ENCODE peak calls at places on chromosomes 3 and 15, in eight cellular contexts. One of them, this sample, is unnamed.

GRCh38 chr3:106277731-106278130 is 408.9 kb upstream of the CBLB start:
- DNase-seq in left ventricle myocardium inferior: no peak
- DNase-seq in left lung: no peak
- DNase-seq in cardiac fibroblast: no peak
- DNase-seq in CD14-positive monocyte: no peak
- DNase-seq in cardiac muscle cell: no peak
- DNase-seq in breast epithelium: no peak
- DNase-seq in tibial artery: no peak
- DNase-seq in this sample: no peak

GRCh38 chr3:64344721-64345207 is 119.5 kb upstream of the PRICKLE2 start:
- DNase-seq in left ventricle myocardium inferior: no peak
- DNase-seq in left lung: no peak
- DNase-seq in cardiac fibroblast: peak; percentile 74
- DNase-seq in CD14-positive monocyte: no peak
- DNase-seq in cardiac muscle cell: peak; percentile 24
- DNase-seq in breast epithelium: no peak
- DNase-seq in tibial artery: no peak
- DNase-seq in this sample: no peak

GRCh38 chr3:82474711-82475110 is 713.3 kb upstream of the GBE1 start:
- DNase-seq in left ventricle myocardium inferior: no peak
- DNase-seq in left lung: no peak
- DNase-seq in cardiac fibroblast: no peak
- DNase-seq in CD14-positive monocyte: no peak
- DNase-seq in cardiac muscle cell: no peak
- DNase-seq in breast epithelium: no peak
- DNase-seq in tibial artery: no peak
- DNase-seq in this sample: no peak

GRCh38 chr3:64259646-64260045 is 34.4 kb upstream of the PRICKLE2 start:
- DNase-seq in left ventricle myocardium inferior: no peak
- DNase-seq in left lung: no peak
- DNase-seq in cardiac fibroblast: no peak
- DNase-seq in CD14-positive monocyte: no peak
- DNase-seq in cardiac muscle cell: no peak
- DNase-seq in breast epithelium: no peak
- DNase-seq in tibial artery: no peak
- DNase-seq in this sample: no peak

GRCh38 chr3:139824864-139825263 is 110.1 kb upstream of the CLSTN2 start:
- DNase-seq in left ventricle myocardium inferior: no peak
- DNase-seq in left lung: no peak
- DNase-seq in cardiac fibroblast: no peak
- DNase-seq in CD14-positive monocyte: no peak
- DNase-seq in cardiac muscle cell: no peak
- DNase-seq in breast epithelium: no peak
- DNase-seq in tibial artery: no peak
- DNase-seq in this sample: no peak

GRCh38 chr3:193637831-193638230 is 44.8 kb downstream of the OPA1 start:
- DNase-seq in left ventricle myocardium inferior: no peak
- DNase-seq in left lung: no peak
- DNase-seq in cardiac fibroblast: peak; percentile 8
- DNase-seq in CD14-positive monocyte: no peak
- DNase-seq in cardiac muscle cell: no peak
- DNase-seq in breast epithelium: no peak
- DNase-seq in tibial artery: no peak
- DNase-seq in this sample: no peak

GRCh38 chr3:52998781-52999509 is 46.9 kb downstream of the SFMBT1 start:
- DNase-seq in left ventricle myocardium inferior: no peak
- DNase-seq in left lung: no peak
- DNase-seq in cardiac fibroblast: no peak
- DNase-seq in CD14-positive monocyte: no peak
- DNase-seq in cardiac muscle cell: no peak
- DNase-seq in breast epithelium: no peak
- DNase-seq in tibial artery: no peak
- DNase-seq in this sample: no peak

GRCh38 chr15:69298697-69299441 is at the start of gene PAQR5:
- DNase-seq in left ventricle myocardium inferior: peak; percentile 25
- DNase-seq in left lung: peak; percentile 59
- DNase-seq in cardiac fibroblast: peak; percentile 35
- DNase-seq in CD14-positive monocyte: no peak
- DNase-seq in cardiac muscle cell: peak; percentile 55
- DNase-seq in breast epithelium: no peak
- DNase-seq in tibial artery: no peak
- DNase-seq in this sample: no peak

DNA sequence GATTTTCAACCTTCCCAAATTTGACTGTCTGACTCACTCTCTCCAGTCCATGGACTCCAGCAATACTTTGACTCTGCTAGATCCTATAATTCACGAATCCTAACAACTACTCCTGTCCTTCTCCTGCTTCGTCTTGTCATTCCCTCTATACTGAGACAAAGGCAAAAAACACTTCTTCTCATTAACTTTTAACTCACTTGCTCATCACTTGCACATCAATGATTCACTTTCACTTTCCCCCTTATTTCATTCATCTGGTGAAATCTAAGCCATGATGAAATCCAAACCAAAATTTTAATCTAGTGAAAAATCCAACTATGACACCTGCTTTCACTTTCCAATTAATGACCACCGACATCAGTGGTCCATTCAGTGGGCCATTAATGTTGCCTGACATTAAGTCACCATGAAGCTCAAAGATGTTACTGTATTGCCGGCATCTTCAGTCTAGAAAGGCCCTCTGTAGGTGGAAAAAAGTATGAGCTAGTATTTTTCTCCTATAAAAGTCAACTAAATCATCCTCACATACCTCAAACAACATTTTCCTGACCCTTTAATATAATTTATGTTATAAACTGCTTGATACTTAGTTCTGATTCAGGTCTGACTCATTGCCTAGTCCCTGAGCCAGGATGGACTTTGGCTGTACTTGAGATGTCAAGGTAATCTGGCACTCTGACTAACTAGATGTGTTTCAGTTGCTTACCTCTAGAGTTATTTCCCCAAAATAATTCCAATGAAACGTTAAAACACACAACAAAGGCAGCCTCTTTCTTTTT is 158.6 kb downstream of the CNTN6 start:
- DNase-seq in left ventricle myocardium inferior: no peak
- DNase-seq in left lung: no peak
- DNase-seq in cardiac fibroblast: no peak
- DNase-seq in CD14-positive monocyte: no peak
- DNase-seq in cardiac muscle cell: no peak
- DNase-seq in breast epithelium: no peak
- DNase-seq in tibial artery: no peak
- DNase-seq in this sample: no peak
- TF ChIP-seq CTCF in left ventricle myocardium inferior: no peak
- TF ChIP-seq CTCF in left lung: no peak
- TF ChIP-seq CTCF in cardiac fibroblast: no peak
- TF ChIP-seq CTCF in CD14-positive monocyte: no peak
- TF ChIP-seq CTCF in cardiac muscle cell: no peak
- TF ChIP-seq CTCF in breast epithelium: no peak
- TF ChIP-seq CTCF in tibial artery: no peak
- TF ChIP-seq CTCF in this sample: no peak

GRCh38 chr3:4438296-4438695 is 28.8 kb downstream of the SUMF1 start:
- DNase-seq in left ventricle myocardium inferior: no peak
- DNase-seq in left lung: no peak
- DNase-seq in cardiac fibroblast: no peak
- DNase-seq in CD14-positive monocyte: no peak
- DNase-seq in cardiac muscle cell: no peak
- DNase-seq in breast epithelium: no peak
- DNase-seq in tibial artery: no peak
- DNase-seq in this sample: no peak
- TF ChIP-seq CTCF in left ventricle myocardium inferior: no peak
- TF ChIP-seq CTCF in left lung: no peak
- TF ChIP-seq CTCF in cardiac fibroblast: no peak
- TF ChIP-seq CTCF in CD14-positive monocyte: no peak
- TF ChIP-seq CTCF in cardiac muscle cell: no peak
- TF ChIP-seq CTCF in breast epithelium: no peak
- TF ChIP-seq CTCF in tibial artery: no peak
- TF ChIP-seq CTCF in this sample: no peak

DNA sequence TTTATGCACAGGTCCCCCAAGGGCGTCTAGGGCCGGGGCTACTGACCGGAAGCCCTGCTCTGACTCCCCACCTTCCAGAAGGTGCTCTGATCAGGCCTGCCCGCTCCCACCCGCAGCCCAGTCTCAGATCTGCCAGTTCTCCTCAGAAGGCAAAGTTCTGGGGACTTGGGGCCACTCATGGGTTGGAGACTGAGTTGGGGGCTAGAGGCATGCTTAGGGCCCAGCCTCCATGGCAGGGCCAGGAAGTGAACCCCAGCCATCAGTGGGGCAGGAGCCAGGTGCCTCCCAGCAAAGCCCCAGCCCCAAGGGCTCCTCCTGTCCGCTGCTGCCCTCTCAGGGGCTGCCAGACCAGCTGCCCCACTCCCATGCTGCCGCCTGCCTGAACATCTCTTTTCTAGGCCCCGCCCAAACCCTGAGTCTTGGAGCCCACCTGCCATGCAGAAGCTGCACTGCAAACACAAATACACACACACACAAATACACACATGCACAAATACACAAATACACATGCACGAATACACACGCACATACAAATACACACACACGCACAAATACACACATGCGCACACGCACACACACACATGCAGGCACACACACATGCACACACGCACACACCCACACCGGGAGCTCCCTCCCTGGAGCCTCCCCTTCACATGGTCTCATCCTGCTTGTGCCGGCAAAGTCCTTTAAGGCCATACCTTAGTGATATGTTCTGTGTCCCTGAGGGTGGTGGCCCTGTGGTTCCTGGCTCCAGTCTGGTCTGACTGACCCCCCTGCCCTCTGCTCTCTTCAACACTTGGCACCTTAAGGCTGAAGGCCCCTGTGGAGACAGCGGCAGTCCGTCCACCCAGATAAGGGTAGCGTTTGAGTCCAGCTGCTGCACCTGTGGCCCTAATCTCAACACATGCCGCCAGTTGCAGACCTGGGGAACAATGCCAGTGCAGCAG is 59.2 kb upstream of the KLF13 start:
- DNase-seq in left ventricle myocardium inferior: peak; percentile 11
- DNase-seq in left lung: peak; percentile 25
- DNase-seq in cardiac fibroblast: no peak
- DNase-seq in CD14-positive monocyte: peak; percentile 37
- DNase-seq in cardiac muscle cell: no peak
- DNase-seq in breast epithelium: peak; percentile 5
- DNase-seq in tibial artery: peak; percentile 8
- DNase-seq in this sample: peak; percentile 20
- TF ChIP-seq CTCF in left ventricle myocardium inferior: no peak
- TF ChIP-seq CTCF in left lung: no peak
- TF ChIP-seq CTCF in cardiac fibroblast: no peak
- TF ChIP-seq CTCF in CD14-positive monocyte: no peak
- TF ChIP-seq CTCF in cardiac muscle cell: no peak
- TF ChIP-seq CTCF in breast epithelium: no peak
- TF ChIP-seq CTCF in tibial artery: no peak
- TF ChIP-seq CTCF in this sample: no peak

DNA sequence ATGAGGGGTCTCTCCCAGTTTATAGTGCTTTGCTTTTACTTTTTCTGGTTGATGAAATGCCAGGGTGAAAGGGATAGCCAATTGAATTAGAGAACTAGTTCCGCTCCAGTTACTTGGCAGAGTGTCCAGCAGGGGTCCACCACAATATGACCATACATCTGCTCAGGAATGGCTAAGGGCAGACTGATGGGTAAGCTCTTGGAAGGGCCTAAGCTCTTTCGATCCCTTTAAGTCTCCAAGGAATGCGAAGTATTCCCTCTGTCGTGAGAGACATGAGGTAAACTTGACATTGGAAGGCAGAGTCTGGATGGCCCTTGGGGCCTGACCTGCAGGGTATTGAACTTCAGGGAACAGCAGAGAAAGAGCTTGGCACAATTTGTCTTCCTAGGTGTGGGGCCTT is 805.8 kb downstream of the PLOD2 start:
- DNase-seq in left ventricle myocardium inferior: no peak
- DNase-seq in left lung: no peak
- DNase-seq in cardiac fibroblast: no peak
- DNase-seq in CD14-positive monocyte: no peak
- DNase-seq in cardiac muscle cell: no peak
- DNase-seq in breast epithelium: no peak
- DNase-seq in tibial artery: no peak
- DNase-seq in this sample: no peak
- TF ChIP-seq CTCF in left ventricle myocardium inferior: no peak
- TF ChIP-seq CTCF in left lung: no peak
- TF ChIP-seq CTCF in cardiac fibroblast: no peak
- TF ChIP-seq CTCF in CD14-positive monocyte: no peak
- TF ChIP-seq CTCF in cardiac muscle cell: no peak
- TF ChIP-seq CTCF in breast epithelium: no peak
- TF ChIP-seq CTCF in tibial artery: no peak
- TF ChIP-seq CTCF in this sample: no peak